ENCODE peak calls at places on chromosome 19, in seven cellular contexts. R, L, X, G, I, Z and F are unnamed samples.

GRCh38 chr19:8846819-8847218 is 14.6 kb downstream of the MBD3L1 start:
- DNase-seq in R (no peak), L (no peak), X (no peak), G (no peak), I (no peak), Z (no peak), F (no peak)

GRCh38 chr19:40147693-40148347 is 43.4 kb upstream of the MAP3K10 start:
- DNase-seq in R (peak; percentile 8), L (no peak), X (no peak), G (peak; percentile 89), I (no peak), Z (peak; percentile 77), F (peak; percentile 64)

GRCh38 chr19:52600639-52601024 is 30.5 kb downstream of the ZNF701 start:
- DNase-seq in R (peak; percentile 60), L (peak; percentile 58), X (no peak), G (no peak), I (no peak), Z (peak; percentile 3), F (no peak)

GRCh38 chr19:23343434-23344010 is 51.7 kb downstream of the ZNF91 start:
- DNase-seq in R (no peak), L (no peak), X (no peak), G (no peak), I (no peak), Z (no peak), F (no peak)

GRCh38 chr19:22533761-22534160 is 100.4 kb upstream of the ZNF492 start:
- DNase-seq in R (no peak), L (no peak), X (no peak), G (no peak), I (no peak), Z (no peak), F (no peak)

GRCh38 chr19:40585677-40586422 is 9.2 kb downstream of the SHKBP1 start:
- DNase-seq in R (no peak), L (no peak), X (no peak), G (peak; percentile 70), I (no peak), Z (peak; percentile 44), F (no peak)

GRCh38 chr19:17097593-17098126 is 22.1 kb downstream of the MYO9B start:
- DNase-seq in R (no peak), L (no peak), X (no peak), G (peak; percentile 66), I (no peak), Z (peak; percentile 41), F (peak; percentile 60)

GRCh38 chr19:55481148-55482127 is 3.5 kb upstream of the NAT14 start:
- DNase-seq in R (no peak), L (no peak), X (no peak), G (no peak), I (no peak), Z (no peak), F (no peak)

GRCh38 chr19:46350029-46350757 is 3.3 kb downstream of the PPP5C start:
- DNase-seq in R (no peak), L (no peak), X (no peak), G (no peak), I (no peak), Z (no peak), F (no peak)

DNA sequence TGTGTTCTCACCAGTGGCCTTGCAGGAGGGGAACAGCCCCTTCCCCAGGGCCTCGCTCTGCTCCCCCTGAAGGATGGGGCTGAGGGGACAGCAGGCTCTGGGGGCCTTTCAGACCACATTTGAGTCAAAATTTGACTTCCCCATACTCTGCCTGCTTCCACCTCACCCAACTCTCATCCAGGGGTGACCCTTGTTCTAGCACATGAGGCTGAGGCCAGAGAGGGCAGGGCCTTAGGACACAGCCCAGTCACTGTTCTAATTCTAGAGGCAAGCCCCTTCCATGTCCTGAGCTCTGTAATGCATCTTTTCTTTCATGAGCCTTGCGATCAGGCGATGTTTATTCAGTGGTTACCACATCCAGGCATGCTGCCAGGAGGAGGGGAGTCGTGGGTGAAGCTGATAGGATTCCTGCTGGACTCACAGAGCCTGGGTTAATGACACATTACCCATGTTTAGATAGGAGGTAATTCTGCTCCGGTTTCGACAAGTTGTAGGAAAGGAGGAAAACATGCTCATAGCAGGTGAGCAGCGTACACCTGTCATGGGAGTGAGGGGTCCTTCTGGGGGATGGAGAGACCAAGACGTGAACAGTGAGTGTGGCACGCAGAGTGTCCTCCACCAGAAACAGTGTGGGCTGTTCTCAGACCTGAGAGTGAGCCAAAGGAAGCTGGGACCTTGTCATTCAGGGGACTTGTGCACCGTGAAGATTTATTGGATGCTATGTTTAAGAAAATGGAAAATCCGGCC is 9.3 kb downstream of the RPS9 start:
- DNase-seq in R (no peak), L (peak; percentile 89), X (peak; percentile 76), G (peak; percentile 96), I (peak; percentile 98), Z (peak; percentile 98), F (peak; percentile 95)
- H3K4me3 ChIP-seq in R (no peak overlapping the region), L (no peak overlapping the region), X (no peak overlapping the region), G (no peak overlapping the region), I (no peak overlapping the region), Z (no peak overlapping the region), F (no peak overlapping the region)

GRCh38 chr19:33344210-33344609 is 29.3 kb upstream of the CEBPG start:
- DNase-seq in R (peak; percentile 59), L (peak; percentile 51), X (no peak), G (peak; percentile 55), I (no peak), Z (no peak), F (no peak)

GRCh38 chr19:33344611-33345010 is 28.9 kb upstream of the CEBPG start:
- DNase-seq in R (no peak), L (no peak), X (no peak), G (no peak), I (no peak), Z (no peak), F (no peak)

GRCh38 chr19:33347300-33347699 is 26.2 kb upstream of the CEBPG start:
- DNase-seq in R (no peak), L (no peak), X (no peak), G (no peak), I (no peak), Z (no peak), F (no peak)

GRCh38 chr19:33346665-33347064 is 26.8 kb upstream of the CEBPG start:
- DNase-seq in R (no peak), L (no peak), X (no peak), G (no peak), I (no peak), Z (no peak), F (no peak)

DNA sequence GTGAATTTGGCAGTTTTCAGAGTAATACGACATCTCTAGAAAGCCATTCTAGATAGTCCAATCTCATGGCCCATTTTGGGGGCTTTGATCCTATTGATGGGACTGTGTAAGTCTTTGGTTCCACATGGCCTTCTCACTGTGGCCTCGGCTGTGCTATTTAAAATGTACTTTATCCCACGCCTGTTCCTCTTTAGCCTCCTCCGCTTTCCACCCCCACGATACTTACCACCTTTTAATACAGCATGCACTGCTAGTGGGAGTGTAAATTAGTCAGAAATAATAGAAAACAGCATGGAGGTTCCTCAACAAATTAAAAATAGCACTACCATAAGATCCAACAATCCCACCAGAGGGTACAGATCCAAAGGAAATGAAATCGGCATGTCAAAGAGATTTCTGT is 28.3 kb upstream of the CEBPG start:
- DNase-seq in R (no peak), L (no peak), X (no peak), G (no peak), I (no peak), Z (no peak), F (no peak)
- H3K27me3 ChIP-seq in R (no peaks in the 10 kb centered on the region), L (no peaks in the 10 kb centered on the region), X (no peaks in the 10 kb centered on the region), G (peaks cover 50% of the 10 kb centered on the region), I (no peaks in the 10 kb centered on the region), Z (peaks cover 6% of the 10 kb centered on the region), F (peaks cover 13% of the 10 kb centered on the region)

DNA sequence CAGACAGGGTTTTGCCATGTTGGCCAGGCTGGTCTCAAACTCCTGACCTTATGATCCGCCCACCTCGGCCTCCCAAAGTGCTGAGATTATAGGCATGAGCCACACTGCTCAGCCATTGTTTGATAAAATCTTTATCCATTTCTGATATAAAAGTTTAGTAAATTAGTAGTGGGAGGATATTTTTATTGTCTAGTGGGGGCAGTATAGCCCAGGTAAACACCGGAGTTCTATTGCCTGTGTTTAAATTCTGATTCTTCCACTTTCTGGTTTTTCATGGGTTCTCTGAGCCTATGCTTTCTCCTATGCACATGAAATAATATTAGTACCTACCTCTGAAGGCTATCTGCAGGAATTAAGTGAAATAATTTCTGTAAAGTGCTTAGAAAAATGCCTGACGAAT is 20.1 kb upstream of the ARHGEF18 start:
- DNase-seq in R (no peak), L (no peak), X (no peak), G (no peak), I (no peak), Z (no peak), F (no peak)
- H3K36me3 ChIP-seq in R (no peaks in the 10 kb centered on the region), L (no peaks in the 10 kb centered on the region), X (no peaks in the 10 kb centered on the region), G (no peaks in the 10 kb centered on the region), I (no peaks in the 10 kb centered on the region), Z (no peaks in the 10 kb centered on the region), F (no peaks in the 10 kb centered on the region)

GRCh38 chr19:4063369-4064072 is 3.2 kb downstream of the ZBTB7A start:
- DNase-seq in R (peak; percentile 67), L (peak; percentile 62), X (no peak), G (peak; percentile 24), I (no peak), Z (no peak), F (no peak)

GRCh38 chr19:4061178-4061682 is 5.5 kb downstream of the ZBTB7A start:
- DNase-seq in R (peak; percentile 60), L (peak; percentile 94), X (peak; percentile 88), G (peak; percentile 81), I (peak; percentile 97), Z (no peak), F (peak; percentile 33)

GRCh38 chr19:4062576-4063368 is 3.9 kb downstream of the ZBTB7A start:
- DNase-seq in R (peak; percentile 18), L (peak; percentile 55), X (no peak), G (peak; percentile 36), I (no peak), Z (no peak), F (no peak)

GRCh38 chr19:4060621-4061177 is 6.0 kb downstream of the ZBTB7A start:
- DNase-seq in R (no peak), L (no peak), X (no peak), G (no peak), I (peak; percentile 46), Z (no peak), F (no peak)

GRCh38 chr19:4061683-4062575 is 4.8 kb downstream of the ZBTB7A start:
- DNase-seq in R (peak; percentile 62), L (peak; percentile 63), X (peak; percentile 76), G (peak; percentile 39), I (peak; percentile 86), Z (no peak), F (no peak)
- H3K4me3 ChIP-seq in R (no peak overlapping the region), L (peak overlapping the region; percentile 97), X (peak overlapping the region; percentile 98), G (peak overlapping the region; percentile 82), I (no peak overlapping the region), Z (no peak overlapping the region), F (no peak overlapping the region)

DNA sequence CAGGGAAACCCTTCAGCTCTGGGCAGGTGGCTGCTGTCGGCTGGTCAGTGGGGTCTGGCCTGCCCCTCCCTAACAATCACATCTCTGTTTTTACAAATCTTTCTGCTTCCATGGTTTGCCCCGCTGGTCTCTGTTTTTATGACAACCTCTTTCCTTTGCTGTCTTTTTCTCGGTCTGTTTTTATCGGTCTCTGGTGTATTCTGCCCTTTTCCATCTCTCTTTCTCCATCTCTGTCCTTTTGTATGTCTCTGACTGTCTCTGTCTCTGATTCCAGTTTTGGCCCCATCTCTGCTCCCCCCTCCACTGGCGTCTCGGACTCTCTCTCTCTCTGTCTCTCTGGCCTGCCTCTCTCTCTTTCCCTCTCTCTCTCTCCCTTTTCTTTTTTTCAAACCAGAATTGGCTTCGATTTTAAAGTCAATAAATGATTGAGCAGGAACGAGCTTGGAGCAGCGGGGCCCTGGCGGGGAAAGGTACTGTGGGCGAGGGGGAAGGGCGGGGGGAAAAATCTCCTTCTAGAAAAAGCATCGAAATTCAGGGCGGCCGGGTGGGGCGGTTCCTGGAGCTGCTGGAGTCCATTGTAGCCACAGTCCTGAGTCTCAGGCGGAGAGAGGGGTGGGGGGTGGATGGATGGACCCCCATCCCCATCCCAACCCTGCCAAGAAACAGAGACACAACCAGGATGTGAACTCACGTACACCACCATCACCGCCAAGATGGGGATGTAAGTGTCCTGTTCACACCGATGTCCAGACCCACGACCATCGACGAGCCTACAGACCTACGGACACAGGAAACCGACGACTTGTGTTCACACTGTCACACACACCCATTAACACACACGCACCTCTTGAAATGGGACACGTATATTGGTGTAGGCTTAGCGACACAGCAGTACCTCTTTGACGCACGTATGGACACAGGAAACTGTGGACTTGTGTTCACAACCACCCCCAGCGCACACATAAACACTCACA is 3.0 kb downstream of the NFIX start:
- DNase-seq in R (no peak), L (peak; percentile 50), X (no peak), G (peak; percentile 45), I (no peak), Z (no peak), F (no peak)
- H3K27me3 ChIP-seq in R (peaks cover 81% of the 10 kb centered on the region), L (no peaks in the 10 kb centered on the region), X (no peaks in the 10 kb centered on the region), G (no peaks in the 10 kb centered on the region), I (no peaks in the 10 kb centered on the region), Z (no peaks in the 10 kb centered on the region), F (no peaks in the 10 kb centered on the region)